ENCODE peak calls at places on chromosomes 6 and 20, in ten cellular contexts. T, Y, P, U, C, S, N, K, H and X are unnamed samples.

GRCh38 chr20:17613328-17614175 is 43.7 kb downstream of the DSTN start:
- DNase-seq in S (no peak), U (peak; percentile 8), K (no peak), N (peak; percentile 29), C (peak; percentile 22), H (peak; percentile 16), P (no peak), Y (no peak), T (no peak), X (no peak)

GRCh38 chr6:13304101-13304500 is 24.2 kb downstream of the TBC1D7 start:
- DNase-seq in N (no peak), H (no peak), S (no peak), T (no peak), Y (no peak), C (no peak), K (no peak), P (no peak), U (no peak), X (no peak)

GRCh38 chr20:63394069-63394468 is 32.9 kb upstream of the CHRNA4 start:
- DNase-seq in N (no peak), H (no peak), U (no peak), Y (no peak), C (peak; percentile 23), K (no peak), P (no peak), T (no peak), S (no peak), X (no peak)

GRCh38 chr6:95576621-95577316 is 566 bp upstream of the MANEA start:
- DNase-seq in N (no peak), K (no peak), H (no peak), T (peak; percentile 15), Y (no peak), C (peak; percentile 40), U (no peak), P (no peak), S (no peak), X (no peak)

GRCh38 chr6:148905111-148905870 is 158.5 kb downstream of the UST start:
- DNase-seq in N (no peak), T (no peak), Y (no peak), C (no peak), P (no peak), S (no peak), U (no peak), H (no peak), K (peak; percentile 15), X (no peak)

GRCh38 chr6:105042648-105043047 is 85.7 kb downstream of the LIN28B start:
- DNase-seq in S (no peak), C (no peak), U (no peak), T (no peak), P (no peak), N (no peak), Y (no peak), H (no peak), K (no peak), X (no peak)

GRCh38 chr6:139748353-139749146 is 374.1 kb upstream of the CITED2 start:
- DNase-seq in U (no peak), C (no peak), T (peak; percentile 29), Y (no peak), S (no peak), P (no peak), H (no peak), K (no peak), N (no peak), X (no peak)

GRCh38 chr6:149614352-149614751 is 34.2 kb downstream of the KATNA1 start:
- DNase-seq in N (no peak), S (no peak), K (no peak), U (no peak), P (no peak), T (peak; percentile 42), H (no peak), C (no peak), Y (no peak), X (no peak)